ENCODE peak calls at places on chromosomes 12 and 14, in ten cellular contexts. One of them, this sample, is unnamed.
A peak's percentile ranks its signal among the peaks of the same experiment; 100 is the strongest.

GRCh38 chr14:85195872-85196477 is 334.0 kb upstream of the FLRT2 start:
- DNase-seq in nephron progenitor cell: no peak
- DNase-seq in HEK293T: peak; percentile 6
- DNase-seq in activated T-cell treated with anti-CD3 and anti-CD28 coated beads for 1 hour: no peak
- DNase-seq in M059J: no peak
- DNase-seq in left ventricle myocardium superior: no peak
- DNase-seq in SK-MEL-5: peak; percentile 13
- DNase-seq in GM20000: no peak
- DNase-seq in NCI-H1694 treated with DMSO at 0.1 percent for 48 hours: peak; percentile 30
- DNase-seq in neural crest cell: no peak
- DNase-seq in this sample: no peak

GRCh38 chr12:46387697-46388096 is 15.1 kb upstream of the SLC38A2 start:
- DNase-seq in nephron progenitor cell: no peak
- DNase-seq in HEK293T: no peak
- DNase-seq in activated T-cell treated with anti-CD3 and anti-CD28 coated beads for 1 hour: no peak
- DNase-seq in M059J: peak; percentile 56
- DNase-seq in left ventricle myocardium superior: no peak
- DNase-seq in SK-MEL-5: no peak
- DNase-seq in GM20000: no peak
- DNase-seq in NCI-H1694 treated with DMSO at 0.1 percent for 48 hours: no peak
- DNase-seq in neural crest cell: no peak
- DNase-seq in this sample: no peak

GRCh38 chr12:80056232-80056631 is 43.1 kb upstream of the OTOGL start:
- DNase-seq in nephron progenitor cell: no peak
- DNase-seq in HEK293T: no peak
- DNase-seq in activated T-cell treated with anti-CD3 and anti-CD28 coated beads for 1 hour: no peak
- DNase-seq in M059J: no peak
- DNase-seq in left ventricle myocardium superior: no peak
- DNase-seq in SK-MEL-5: no peak
- DNase-seq in GM20000: no peak
- DNase-seq in NCI-H1694 treated with DMSO at 0.1 percent for 48 hours: no peak
- DNase-seq in neural crest cell: no peak
- DNase-seq in this sample: no peak

GRCh38 chr14:50864237-50864636 is 7.6 kb upstream of the ABHD12B start:
- DNase-seq in nephron progenitor cell: no peak
- DNase-seq in HEK293T: no peak
- DNase-seq in activated T-cell treated with anti-CD3 and anti-CD28 coated beads for 1 hour: no peak
- DNase-seq in M059J: no peak
- DNase-seq in left ventricle myocardium superior: no peak
- DNase-seq in SK-MEL-5: no peak
- DNase-seq in GM20000: no peak
- DNase-seq in NCI-H1694 treated with DMSO at 0.1 percent for 48 hours: no peak
- DNase-seq in neural crest cell: no peak
- DNase-seq in this sample: no peak

GRCh38 chr12:13610280-13610679 is 371.1 kb downstream of the GRIN2B start:
- DNase-seq in nephron progenitor cell: no peak
- DNase-seq in HEK293T: no peak
- DNase-seq in activated T-cell treated with anti-CD3 and anti-CD28 coated beads for 1 hour: no peak
- DNase-seq in M059J: no peak
- DNase-seq in left ventricle myocardium superior: no peak
- DNase-seq in SK-MEL-5: no peak
- DNase-seq in GM20000: no peak
- DNase-seq in NCI-H1694 treated with DMSO at 0.1 percent for 48 hours: no peak
- DNase-seq in neural crest cell: no peak
- DNase-seq in this sample: no peak

GRCh38 chr12:120758798-120759590 is 33.4 kb downstream of the ACADS start:
- DNase-seq in nephron progenitor cell: no peak
- DNase-seq in HEK293T: no peak
- DNase-seq in activated T-cell treated with anti-CD3 and anti-CD28 coated beads for 1 hour: no peak
- DNase-seq in M059J: no peak
- DNase-seq in left ventricle myocardium superior: no peak
- DNase-seq in SK-MEL-5: no peak
- DNase-seq in GM20000: no peak
- DNase-seq in NCI-H1694 treated with DMSO at 0.1 percent for 48 hours: no peak
- DNase-seq in neural crest cell: no peak
- DNase-seq in this sample: no peak

GRCh38 chr14:55929136-55929535 is 189.1 kb upstream of the PELI2 start:
- DNase-seq in nephron progenitor cell: no peak
- DNase-seq in HEK293T: peak; percentile 13
- DNase-seq in activated T-cell treated with anti-CD3 and anti-CD28 coated beads for 1 hour: no peak
- DNase-seq in M059J: no peak
- DNase-seq in left ventricle myocardium superior: no peak
- DNase-seq in SK-MEL-5: peak; percentile 16
- DNase-seq in GM20000: no peak
- DNase-seq in NCI-H1694 treated with DMSO at 0.1 percent for 48 hours: no peak
- DNase-seq in neural crest cell: no peak
- DNase-seq in this sample: no peak

GRCh38 chr14:54787263-54787662 is 115.4 kb downstream of the GCH1 start:
- DNase-seq in nephron progenitor cell: no peak
- DNase-seq in HEK293T: no peak
- DNase-seq in activated T-cell treated with anti-CD3 and anti-CD28 coated beads for 1 hour: no peak
- DNase-seq in M059J: no peak
- DNase-seq in left ventricle myocardium superior: peak; percentile 47
- DNase-seq in SK-MEL-5: no peak
- DNase-seq in GM20000: no peak
- DNase-seq in NCI-H1694 treated with DMSO at 0.1 percent for 48 hours: no peak
- DNase-seq in neural crest cell: no peak
- DNase-seq in this sample: no peak

GRCh38 chr14:53295985-53296582 is 143.0 kb upstream of the DDHD1 start:
- DNase-seq in nephron progenitor cell: peak; percentile 28
- DNase-seq in HEK293T: peak; percentile 41
- DNase-seq in activated T-cell treated with anti-CD3 and anti-CD28 coated beads for 1 hour: no peak
- DNase-seq in M059J: peak; percentile 30
- DNase-seq in left ventricle myocardium superior: no peak
- DNase-seq in SK-MEL-5: peak; percentile 53
- DNase-seq in GM20000: peak; percentile 45
- DNase-seq in NCI-H1694 treated with DMSO at 0.1 percent for 48 hours: peak; percentile 21
- DNase-seq in neural crest cell: peak; percentile 26
- DNase-seq in this sample: peak; percentile 7

GRCh38 chr12:32478858-32479257 is 79.5 kb downstream of the FGD4 start:
- DNase-seq in nephron progenitor cell: no peak
- DNase-seq in HEK293T: no peak
- DNase-seq in activated T-cell treated with anti-CD3 and anti-CD28 coated beads for 1 hour: no peak
- DNase-seq in M059J: no peak
- DNase-seq in left ventricle myocardium superior: no peak
- DNase-seq in SK-MEL-5: no peak
- DNase-seq in GM20000: no peak
- DNase-seq in NCI-H1694 treated with DMSO at 0.1 percent for 48 hours: peak; percentile 34
- DNase-seq in neural crest cell: no peak
- DNase-seq in this sample: no peak

GRCh38 chr14:85447883-85448282 is 82.1 kb upstream of the FLRT2 start:
- DNase-seq in nephron progenitor cell: no peak
- DNase-seq in HEK293T: no peak
- DNase-seq in activated T-cell treated with anti-CD3 and anti-CD28 coated beads for 1 hour: no peak
- DNase-seq in M059J: no peak
- DNase-seq in left ventricle myocardium superior: no peak
- DNase-seq in SK-MEL-5: no peak
- DNase-seq in GM20000: no peak
- DNase-seq in NCI-H1694 treated with DMSO at 0.1 percent for 48 hours: no peak
- DNase-seq in neural crest cell: no peak
- DNase-seq in this sample: no peak

GRCh38 chr12:130288201-130288600 is 49.5 kb upstream of the PIWIL1 start:
- DNase-seq in nephron progenitor cell: no peak
- DNase-seq in HEK293T: no peak
- DNase-seq in activated T-cell treated with anti-CD3 and anti-CD28 coated beads for 1 hour: no peak
- DNase-seq in M059J: no peak
- DNase-seq in left ventricle myocardium superior: no peak
- DNase-seq in SK-MEL-5: no peak
- DNase-seq in GM20000: no peak
- DNase-seq in NCI-H1694 treated with DMSO at 0.1 percent for 48 hours: no peak
- DNase-seq in neural crest cell: no peak
- DNase-seq in this sample: no peak

This sample was measured in KG1.